ENCODE peak calls at places on chromosomes 6 and 20, in five cellular contexts. A is M059J; O is stimulated activated CD8-positive, alpha-beta memory T cell treated with anti-CD3 and anti-CD28 coated beads, Interleukin-7, amount 100 ng/mL, for 4 hours; K is AG08395; B is glutamatergic neuron. F is an unnamed sample.

GRCh38 chr6:99241905-99242534 is 107.5 kb downstream of the FAXC start:
- DNase-seq in A (peak), O (no peak), K (peak), B (peak), F (no peak)

GRCh38 chr6:143408151-143408786 is 42.2 kb downstream of the ADAT2 start:
- DNase-seq in A (peak), O (no peak), K (no peak), B (no peak), F (no peak)

GRCh38 chr6:44245912-44246662 is 814 bp upstream of the HSP90AB1 start:
- DNase-seq in A (peak), O (peak), K (peak), B (peak), F (no peak)

GRCh38 chr6:166228425-166228824 is 60.8 kb upstream of the TBXT start:
- DNase-seq in A (no peak), O (no peak), K (no peak), B (no peak), F (no peak)

GRCh38 chr6:46655803-46656202 is 3.0 kb downstream of the SLC25A27 start:
- DNase-seq in A (peak), O (no peak), K (no peak), B (peak), F (no peak)

GRCh38 chr6:87483929-87484328 is 11.2 kb downstream of the SLC35A1 start:
- DNase-seq in A (peak), O (no peak), K (peak), B (peak), F (no peak)

GRCh38 chr6:87174078-87174579 is 18.8 kb downstream of the ZNF292 start:
- DNase-seq in A (no peak), O (no peak), K (no peak), B (no peak), F (no peak)

GRCh38 chr6:76835289-76835688 is 628.0 kb downstream of the HTR1B start:
- DNase-seq in A (no peak), O (no peak), K (no peak), B (no peak), F (no peak)

GRCh38 chr6:2542101-2542857 is 208.4 kb downstream of the MYLK4 start:
- DNase-seq in A (no peak), O (no peak), K (no peak), B (no peak), F (no peak)

GRCh38 chr20:23285536-23285935 is 65.1 kb upstream of the NXT1 start:
- DNase-seq in A (no peak), O (no peak), K (no peak), B (no peak), F (no peak)

GRCh38 chr6:148874698-148875293 is 128.0 kb downstream of the UST start:
- DNase-seq in A (peak), O (no peak), K (no peak), B (peak), F (no peak)

GRCh38 chr6:156427345-156427744 is 349.8 kb upstream of the ARID1B start:
- DNase-seq in A (peak), O (no peak), K (peak), B (no peak), F (no peak)

GRCh38 chr6:22098623-22099022 is 198.2 kb downstream of the PRL start:
- DNase-seq in A (peak), O (no peak), K (no peak), B (no peak), F (no peak)

GRCh38 chr6:105051941-105052471 is 95.1 kb downstream of the LIN28B start:
- DNase-seq in A (peak), O (no peak), K (no peak), B (no peak), F (no peak)

GRCh38 chr6:122014961-122015360 is 384.5 kb upstream of the HSF2 start:
- DNase-seq in A (no peak), O (no peak), K (peak), B (no peak), F (no peak)

GRCh38 chr20:46250772-46251171 is 57.5 kb downstream of the CDH22 start:
- DNase-seq in A (no peak), O (no peak), K (no peak), B (no peak), F (no peak)

GRCh38 chr6:89489078-89489477 is 56.1 kb downstream of the ANKRD6 start:
- DNase-seq in A (no peak), O (no peak), K (no peak), B (no peak), F (no peak)

GRCh38 chr6:48567016-48567415 is 456.0 kb upstream of the PTCHD4 start:
- DNase-seq in A (peak), O (no peak), K (no peak), B (no peak), F (no peak)

GRCh38 chr6:1611322-1611571 is 1.5 kb downstream of the FOXC1 start:
- DNase-seq in A (peak), O (no peak), K (peak), B (peak), F (no peak)

GRCh38 chr6:73985891-73986290 is 289.9 kb downstream of the CD109 start:
- DNase-seq in A (peak), O (no peak), K (peak), B (no peak), F (no peak)

GRCh38 chr6:158043586-158044524 is 62.2 kb downstream of the SYNJ2 start:
- DNase-seq in A (no peak), O (no peak), K (peak), B (no peak), F (no peak)

GRCh38 chr6:129929433-129929832 is 68.3 kb upstream of the TMEM244 start:
- DNase-seq in A (peak), O (no peak), K (peak), B (no peak), F (no peak)

GRCh38 chr6:107489636-107490567 is at the start of gene SOBP:
- DNase-seq in A (peak), O (no peak), K (peak), B (peak), F (no peak)

F was measured in SIG-M5.